ENCODE peak calls at places on chromosome 6, in six cellular contexts. N is type B pancreatic cell; H is naive thymus-derived CD4-positive, alpha-beta T cell; T is NCI-H1417; C is sigmoid colon; V is NCI-H748 treated with DMSO at 0.1 percent for 48 hours. Z is an unnamed sample.

GRCh38 chr6:5471637-5472430 is 210.5 kb downstream of the FARS2 start:
- DNase-seq in V (peak), H (no peak), T (peak), N (no peak), C (no peak), Z (no peak)

GRCh38 chr6:43254846-43255245 is 11.6 kb downstream of the TTBK1 start:
- DNase-seq in H (no peak), C (no peak), V (no peak), T (no peak), N (no peak), Z (no peak)

GRCh38 chr6:29011276-29011734 is 6.2 kb upstream of the ZNF311 start:
- DNase-seq in N (no peak), C (peak), T (peak), V (peak), H (peak), Z (no peak)

GRCh38 chr6:148898360-148899005 is 151.7 kb downstream of the UST start:
- DNase-seq in C (no peak), H (no peak), T (no peak), N (no peak), V (no peak), Z (no peak)

GRCh38 chr6:80594461-80594860 is 488.0 kb downstream of the BCKDHB start:
- DNase-seq in T (no peak), N (no peak), V (no peak), C (no peak), H (no peak), Z (no peak)

GRCh38 chr6:133595076-133595868 is 293.6 kb upstream of the TCF21 start:
- DNase-seq in C (peak), N (no peak), T (no peak), V (no peak), H (no peak), Z (no peak)

GRCh38 chr6:131685266-131685780 is 15.9 kb downstream of the OR2A4 start:
- DNase-seq in C (no peak), H (no peak), T (no peak), N (no peak), V (no peak), Z (no peak)

GRCh38 chr6:157110620-157111019 is 212.7 kb downstream of the TMEM242 start:
- DNase-seq in H (no peak), C (no peak), N (no peak), T (no peak), V (no peak), Z (no peak)

GRCh38 chr6:79193971-79194370 is 40.5 kb downstream of the HMGN3 start:
- DNase-seq in V (no peak), T (no peak), H (no peak), C (no peak), N (no peak), Z (no peak)